ENCODE peak calls at places on chromosome 19, in nine cellular contexts. U is mammary epithelial cell, P is ovary, D is lung, C is sigmoid colon, A is neural progenitor cell, Y is DND-41, E is IMR-90, I is heart right ventricle. S is an unnamed sample. For H3K4me1, the result is how much of the 10 kb centered on the place peaks cover.

GRCh38 chr19:54431255-54431838 is 16.1 kb downstream of the TTYH1 start:
- DNase-seq in U (peak), P (peak), D (peak), C (no peak), A (no peak), Y (no peak), E (peak), I (no peak), S (peak)

GRCh38 chr19:33687761-33688656 is 66.3 kb downstream of the CHST8 start:
- DNase-seq in U (no peak), P (no peak), D (no peak), C (no peak), A (no peak), Y (no peak), E (no peak), I (no peak), S (no peak)

GRCh38 chr19:4051175-4052101 is 15.3 kb downstream of the ZBTB7A start:
- DNase-seq in U (peak), P (no peak), D (no peak), C (no peak), A (no peak), Y (no peak), E (peak), I (no peak), S (no peak)

GRCh38 chr19:3949997-3950859 is 17.4 kb downstream of the NMRK2 start:
- DNase-seq in U (no peak), P (no peak), D (no peak), C (peak), A (no peak), Y (no peak), E (no peak), I (no peak), S (no peak)

GRCh38 chr19:50796128-50796633 is 6.0 kb downstream of the ACP4 start:
- DNase-seq in U (no peak), P (no peak), D (no peak), C (no peak), A (no peak), Y (peak), E (no peak), I (no peak), S (no peak)

GRCh38 chr19:55488986-55489710 is 912 bp downstream of the SSC5D start:
- DNase-seq in U (no peak), P (peak), D (no peak), C (peak), A (no peak), Y (no peak), E (no peak), I (no peak), S (no peak)

GRCh38 chr19:38850231-38850975 is 617 bp upstream of the HNRNPL start:
- DNase-seq in U (peak), P (peak), D (peak), C (peak), A (peak), Y (peak), E (peak), I (peak), S (peak)

GRCh38 chr19:12689012-12689411 is 1.2 kb downstream of the GNG14 start:
- DNase-seq in U (no peak), P (no peak), D (no peak), C (no peak), A (no peak), Y (no peak), E (no peak), I (no peak), S (no peak)

GRCh38 chr19:54803410-54803809 is at the start of gene KIR2DL4:
- DNase-seq in U (no peak), P (no peak), D (no peak), C (no peak), A (no peak), Y (no peak), E (no peak), I (no peak), S (no peak)

GRCh38 chr19:32862741-32863140 is 6.8 kb downstream of the SLC7A9 start:
- DNase-seq in U (no peak), P (no peak), D (no peak), C (no peak), A (no peak), Y (no peak), E (no peak), I (no peak), S (no peak)

GRCh38 chr19:45798995-45799517 is 6.4 kb upstream of the DMWD start:
- DNase-seq in U (peak), P (peak), D (peak), C (no peak), A (peak), Y (peak), E (peak), I (peak), S (no peak)

GRCh38 chr19:12997967-12998940 is 3.0 kb downstream of the NFIX start:
- DNase-seq in U (no peak), P (peak), D (no peak), C (no peak), A (no peak), Y (no peak), E (no peak), I (no peak), S (no peak)

GRCh38 chr19:29837448-29837961 is 25.7 kb downstream of the CCNE1 start:
- DNase-seq in U (no peak), P (no peak), D (no peak), C (no peak), A (no peak), Y (no peak), E (no peak), I (no peak), S (no peak)

GRCh38 chr19:21839966-21840365 is 4.0 kb upstream of the ZNF43 start:
- DNase-seq in U (no peak), P (no peak), D (no peak), C (no peak), A (no peak), Y (no peak), E (no peak), I (no peak), S (no peak)

GRCh38 chr19:42468273-42468796 is 25.6 kb upstream of the CXCL17 start:
- DNase-seq in U (peak), P (no peak), D (no peak), C (no peak), A (no peak), Y (no peak), E (peak), I (no peak), S (no peak)

GRCh38 chr19:4844348-4845179 is 13.1 kb upstream of the TICAM1 start:
- DNase-seq in U (no peak), P (no peak), D (no peak), C (peak), A (no peak), Y (no peak), E (peak), I (peak), S (no peak)

GRCh38 chr19:11092181-11092538 is 2.9 kb downstream of the LDLR start:
- DNase-seq in U (peak), P (no peak), D (no peak), C (no peak), A (no peak), Y (no peak), E (peak), I (no peak), S (no peak)

GRCh38 chr19:14112051-14112808 is 5.3 kb downstream of the PRKACA start:
- DNase-seq in U (no peak), P (peak), D (no peak), C (no peak), A (no peak), Y (no peak), E (no peak), I (peak), S (no peak)

GRCh38 chr19:18292810-18293641 is 11.6 kb upstream of the JUND start:
- DNase-seq in U (no peak), P (peak), D (peak), C (peak), A (peak), Y (peak), E (peak), I (peak), S (peak)

GRCh38 chr19:12974301-12975220 is 5.2 kb downstream of the DAND5 start:
- DNase-seq in U (no peak), P (no peak), D (no peak), C (no peak), A (no peak), Y (no peak), E (no peak), I (no peak), S (no peak)

GRCh38 chr19:29805026-29805925 is 6.5 kb upstream of the CCNE1 start:
- DNase-seq in U (peak), P (peak), D (no peak), C (no peak), A (no peak), Y (no peak), E (peak), I (no peak), S (no peak)

GRCh38 chr19:56014765-56015164 is 28.2 kb downstream of the NLRP5 start:
- DNase-seq in U (no peak), P (no peak), D (no peak), C (no peak), A (no peak), Y (no peak), E (no peak), I (no peak), S (no peak)

GRCh38 chr19:48896191-48896720 is 2.3 kb downstream of the TULP2 start:
- DNase-seq in U (no peak), P (peak), D (peak), C (peak), A (peak), Y (peak), E (no peak), I (peak), S (peak)

GRCh38 chr19:56149656-56150038 is 8.6 kb downstream of the ZNF444 start:
- DNase-seq in U (no peak), P (no peak), D (no peak), C (no peak), A (no peak), Y (no peak), E (no peak), I (no peak), S (no peak)

GRCh38 chr19:38665950-38666661 is 18.7 kb downstream of the ACTN4 start:
- DNase-seq in U (no peak), P (peak), D (peak), C (peak), A (peak), Y (no peak), E (peak), I (peak), S (peak)

GRCh38 chr19:15285896-15286591 is 46.3 kb downstream of the BRD4 start:
- DNase-seq in U (no peak), P (no peak), D (no peak), C (no peak), A (peak), Y (no peak), E (no peak), I (no peak), S (no peak)

GRCh38 chr19:3175761-3176714 is 2.5 kb upstream of the S1PR4 start:
- DNase-seq in U (peak), P (no peak), D (peak), C (no peak), A (no peak), Y (no peak), E (peak), I (no peak), S (peak)

GRCh38 chr19:55699221-55699620 is 24.2 kb downstream of the EPN1 start:
- DNase-seq in U (no peak), P (no peak), D (no peak), C (peak), A (no peak), Y (no peak), E (no peak), I (no peak), S (no peak)

GRCh38 chr19:33677745-33678426 is 56.1 kb downstream of the CHST8 start:
- DNase-seq in U (no peak), P (no peak), D (no peak), C (peak), A (peak), Y (peak), E (no peak), I (no peak), S (no peak)

GRCh38 chr19:49949735-49950589 is 11.0 kb downstream of the SIGLEC11 start:
- DNase-seq in U (no peak), P (peak), D (no peak), C (no peak), A (no peak), Y (no peak), E (no peak), I (no peak), S (no peak)

GRCh38 chr19:12689581-12690216 is 1.9 kb downstream of the GNG14 start:
- DNase-seq in U (no peak), P (no peak), D (no peak), C (no peak), A (no peak), Y (no peak), E (no peak), I (no peak), S (no peak)

GRCh38 chr19:13930402-13930801 is 7.8 kb downstream of the PODNL1 start:
- DNase-seq in U (no peak), P (no peak), D (no peak), C (no peak), A (no peak), Y (no peak), E (no peak), I (no peak), S (no peak)

GRCh38 chr19:14059093-14059480 is 2.8 kb downstream of the PALM3 start:
- DNase-seq in U (no peak), P (no peak), D (no peak), C (no peak), A (peak), Y (peak), E (no peak), I (no peak), S (no peak)

GRCh38 chr19:56312337-56312736 is 2.3 kb downstream of the ZSCAN5A start:
- DNase-seq in U (no peak), P (no peak), D (no peak), C (no peak), A (no peak), Y (no peak), E (no peak), I (no peak), S (no peak)

GRCh38 chr19:15539638-15540037 is 31.3 kb downstream of the CYP4F22 start:
- DNase-seq in U (no peak), P (no peak), D (no peak), C (no peak), A (no peak), Y (no peak), E (no peak), I (no peak), S (no peak)

DNA sequence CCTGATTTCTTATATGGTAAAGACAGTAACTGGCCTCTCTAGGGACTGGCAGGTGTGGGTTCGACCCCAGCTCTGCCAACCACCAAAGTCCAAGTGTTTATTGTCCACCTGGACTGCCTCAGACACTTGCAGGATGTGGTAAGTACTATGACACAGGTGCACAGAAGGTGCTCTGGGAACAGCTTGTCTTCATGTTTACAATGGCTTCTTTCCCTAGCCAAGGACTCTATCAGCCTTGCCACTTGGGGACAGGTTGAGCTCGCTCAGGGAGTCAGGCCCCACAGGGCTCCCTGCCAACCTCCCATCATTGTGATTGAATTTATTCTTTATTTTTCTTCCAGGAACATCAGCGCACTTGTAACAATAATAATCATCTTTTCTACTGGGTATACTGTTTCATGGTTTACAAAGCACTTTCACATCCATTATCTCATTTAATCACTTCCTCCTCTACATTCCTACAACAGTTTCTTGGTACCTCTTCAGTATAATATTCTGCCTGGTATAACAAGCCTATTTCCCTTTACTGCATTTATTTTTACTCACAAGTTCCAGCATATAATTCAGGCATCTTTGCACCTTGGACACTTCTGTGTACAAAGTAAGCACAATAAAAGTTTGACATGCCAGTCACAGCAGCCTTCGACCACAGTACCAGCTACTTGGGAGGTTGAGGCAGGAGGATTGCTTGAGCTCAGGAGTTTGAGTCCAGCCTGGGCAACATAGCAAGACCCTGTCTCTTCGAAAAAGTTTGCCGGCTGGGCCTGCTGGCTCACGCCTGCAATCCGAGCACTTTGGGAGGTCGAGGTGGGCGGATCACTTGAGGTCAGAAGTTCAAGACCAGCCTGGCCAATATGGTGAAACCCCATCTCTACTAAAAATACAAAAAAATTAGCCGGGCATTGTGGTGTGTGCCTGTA is 24.2 kb upstream of the GATAD2A start:
- DNase-seq in U (no peak), P (no peak), D (no peak), C (no peak), A (no peak), Y (no peak), E (no peak), I (no peak), S (peak)
- H3K4me1 ChIP-seq in U (under half), P (under half), D (under half), C (under half), A (under half), Y (under half), E (under half), I (under half), S (under half)

GRCh38 chr19:861099-861755 is 1.8 kb downstream of the CFD start:
- DNase-seq in U (no peak), P (no peak), D (no peak), C (no peak), A (no peak), Y (no peak), E (no peak), I (no peak), S (no peak)
- H3K4me3 ChIP-seq in U (no peak), P (no peak), D (no peak), C (peak), A (peak), Y (no peak), E (no peak), I (no peak), S (no peak)

GRCh38 chr19:17242431-17243208 is 3.1 kb downstream of the NR2F6 start:
- DNase-seq in U (no peak), P (no peak), D (no peak), C (no peak), A (no peak), Y (no peak), E (no peak), I (no peak), S (no peak)
- H3K4me1 ChIP-seq in U (under half), P (under half), D (under half), C (under half), A (under half), Y (under half), E (under half), I (under half), S (under half)

DNA sequence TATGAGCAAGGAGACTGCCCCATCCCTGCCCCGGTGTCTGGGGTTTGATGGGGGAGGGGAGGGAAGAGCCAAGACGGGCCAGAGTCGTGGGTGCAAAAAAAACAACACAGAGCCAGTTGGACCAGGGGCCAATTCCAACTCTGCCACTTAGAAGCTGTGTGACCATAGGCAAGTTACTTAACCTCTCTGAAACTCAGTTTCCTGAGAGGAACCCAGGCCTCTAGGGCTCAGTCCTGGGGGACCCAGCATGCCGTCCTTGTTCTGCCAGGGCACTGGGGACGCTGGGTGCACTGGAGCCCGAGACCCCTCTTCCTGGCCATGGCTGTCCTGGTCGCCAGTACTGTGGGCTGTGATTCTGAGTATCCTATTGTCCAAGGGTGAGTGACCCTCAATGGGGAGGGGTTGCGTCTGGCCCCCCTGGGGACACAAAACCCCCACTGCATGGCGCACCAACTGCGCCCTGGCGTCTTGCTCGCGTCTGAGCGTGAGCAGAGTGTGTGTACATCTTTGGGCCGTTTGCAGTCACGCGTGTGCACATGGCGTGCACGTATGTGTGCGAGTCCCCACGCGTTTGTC is 24.6 kb downstream of the CLEC4M start:
- DNase-seq in U (no peak), P (no peak), D (no peak), C (no peak), A (no peak), Y (no peak), E (no peak), I (no peak), S (no peak)
- H3K4me3 ChIP-seq in U (no peak), P (no peak), D (no peak), C (peak), A (peak), Y (no peak), E (no peak), I (peak), S (no peak)